ENCODE peak calls at places on chromosomes 13 and 19, in ten cellular contexts. One of them, this sample, is unnamed.

GRCh38 chr13:76025392-76025791 is 389.3 kb downstream of the LMO7 start:
- DNase-seq in stimulated activated CD8-positive, alpha-beta memory T cell treated with anti-CD3 and anti-CD28 coated beads, Interleukin-2, amount 100 ng/mL, for 1 hour: no peak
- DNase-seq in frontal cortex: no peak
- DNase-seq in stimulated activated naive CD4-positive, alpha-beta T cell: no peak
- DNase-seq in GOT3: no peak
- DNase-seq in CD8-positive, alpha-beta memory T cell: no peak
- DNase-seq in cardiac muscle cell: no peak
- DNase-seq in hippocampal formation: no peak
- DNase-seq in left colon: no peak
- DNase-seq in fibroblast of mammary gland: no peak
- DNase-seq in this sample: no peak

GRCh38 chr19:7920520-7921301 is 573 bp downstream of the SNAPC2 start:
- DNase-seq in stimulated activated CD8-positive, alpha-beta memory T cell treated with anti-CD3 and anti-CD28 coated beads, Interleukin-2, amount 100 ng/mL, for 1 hour: peak
- DNase-seq in frontal cortex: peak
- DNase-seq in stimulated activated naive CD4-positive, alpha-beta T cell: peak
- DNase-seq in GOT3: peak
- DNase-seq in CD8-positive, alpha-beta memory T cell: peak
- DNase-seq in cardiac muscle cell: peak
- DNase-seq in hippocampal formation: peak
- DNase-seq in left colon: peak
- DNase-seq in fibroblast of mammary gland: peak
- DNase-seq in this sample: peak

GRCh38 chr13:94617389-94618000 is 15.8 kb downstream of the GPR180 start:
- DNase-seq in stimulated activated CD8-positive, alpha-beta memory T cell treated with anti-CD3 and anti-CD28 coated beads, Interleukin-2, amount 100 ng/mL, for 1 hour: no peak
- DNase-seq in frontal cortex: no peak
- DNase-seq in stimulated activated naive CD4-positive, alpha-beta T cell: no peak
- DNase-seq in GOT3: no peak
- DNase-seq in CD8-positive, alpha-beta memory T cell: peak
- DNase-seq in cardiac muscle cell: peak
- DNase-seq in hippocampal formation: peak
- DNase-seq in left colon: no peak
- DNase-seq in fibroblast of mammary gland: peak
- DNase-seq in this sample: peak

GRCh38 chr19:45424191-45425058 is 708 bp upstream of the ERCC1 start:
- DNase-seq in stimulated activated CD8-positive, alpha-beta memory T cell treated with anti-CD3 and anti-CD28 coated beads, Interleukin-2, amount 100 ng/mL, for 1 hour: no peak
- DNase-seq in frontal cortex: no peak
- DNase-seq in stimulated activated naive CD4-positive, alpha-beta T cell: no peak
- DNase-seq in GOT3: peak
- DNase-seq in CD8-positive, alpha-beta memory T cell: no peak
- DNase-seq in cardiac muscle cell: no peak
- DNase-seq in hippocampal formation: no peak
- DNase-seq in left colon: peak
- DNase-seq in fibroblast of mammary gland: peak
- DNase-seq in this sample: no peak

GRCh38 chr13:36275190-36276002 is 22.2 kb downstream of the CCDC169 start:
- DNase-seq in stimulated activated CD8-positive, alpha-beta memory T cell treated with anti-CD3 and anti-CD28 coated beads, Interleukin-2, amount 100 ng/mL, for 1 hour: no peak
- DNase-seq in frontal cortex: no peak
- DNase-seq in stimulated activated naive CD4-positive, alpha-beta T cell: no peak
- DNase-seq in GOT3: no peak
- DNase-seq in CD8-positive, alpha-beta memory T cell: no peak
- DNase-seq in cardiac muscle cell: peak
- DNase-seq in hippocampal formation: peak
- DNase-seq in left colon: no peak
- DNase-seq in fibroblast of mammary gland: peak
- DNase-seq in this sample: no peak

GRCh38 chr19:49297403-49297802 is 27.6 kb downstream of the SLC6A16 start:
- DNase-seq in stimulated activated CD8-positive, alpha-beta memory T cell treated with anti-CD3 and anti-CD28 coated beads, Interleukin-2, amount 100 ng/mL, for 1 hour: no peak
- DNase-seq in frontal cortex: no peak
- DNase-seq in stimulated activated naive CD4-positive, alpha-beta T cell: no peak
- DNase-seq in GOT3: no peak
- DNase-seq in CD8-positive, alpha-beta memory T cell: no peak
- DNase-seq in cardiac muscle cell: no peak
- DNase-seq in hippocampal formation: no peak
- DNase-seq in left colon: no peak
- DNase-seq in fibroblast of mammary gland: peak
- DNase-seq in this sample: no peak

GRCh38 chr19:19997656-19998268 is 41.5 kb downstream of the ZNF682 start:
- DNase-seq in stimulated activated CD8-positive, alpha-beta memory T cell treated with anti-CD3 and anti-CD28 coated beads, Interleukin-2, amount 100 ng/mL, for 1 hour: peak
- DNase-seq in frontal cortex: no peak
- DNase-seq in stimulated activated naive CD4-positive, alpha-beta T cell: no peak
- DNase-seq in GOT3: no peak
- DNase-seq in CD8-positive, alpha-beta memory T cell: peak
- DNase-seq in cardiac muscle cell: peak
- DNase-seq in hippocampal formation: no peak
- DNase-seq in left colon: no peak
- DNase-seq in fibroblast of mammary gland: peak
- DNase-seq in this sample: peak

GRCh38 chr13:44790289-44790688 is 199.0 kb downstream of the NUFIP1 start:
- DNase-seq in stimulated activated CD8-positive, alpha-beta memory T cell treated with anti-CD3 and anti-CD28 coated beads, Interleukin-2, amount 100 ng/mL, for 1 hour: no peak
- DNase-seq in frontal cortex: no peak
- DNase-seq in stimulated activated naive CD4-positive, alpha-beta T cell: no peak
- DNase-seq in GOT3: no peak
- DNase-seq in CD8-positive, alpha-beta memory T cell: no peak
- DNase-seq in cardiac muscle cell: no peak
- DNase-seq in hippocampal formation: no peak
- DNase-seq in left colon: no peak
- DNase-seq in fibroblast of mammary gland: peak
- DNase-seq in this sample: no peak

GRCh38 chr13:110894086-110894485 is 20.8 kb downstream of the ANKRD10 start:
- DNase-seq in stimulated activated CD8-positive, alpha-beta memory T cell treated with anti-CD3 and anti-CD28 coated beads, Interleukin-2, amount 100 ng/mL, for 1 hour: no peak
- DNase-seq in frontal cortex: no peak
- DNase-seq in stimulated activated naive CD4-positive, alpha-beta T cell: no peak
- DNase-seq in GOT3: no peak
- DNase-seq in CD8-positive, alpha-beta memory T cell: no peak
- DNase-seq in cardiac muscle cell: no peak
- DNase-seq in hippocampal formation: no peak
- DNase-seq in left colon: no peak
- DNase-seq in fibroblast of mammary gland: no peak
- DNase-seq in this sample: no peak

GRCh38 chr19:33906578-33907335 is 110.1 kb downstream of the KCTD15 start:
- DNase-seq in stimulated activated CD8-positive, alpha-beta memory T cell treated with anti-CD3 and anti-CD28 coated beads, Interleukin-2, amount 100 ng/mL, for 1 hour: no peak
- DNase-seq in frontal cortex: no peak
- DNase-seq in stimulated activated naive CD4-positive, alpha-beta T cell: no peak
- DNase-seq in GOT3: no peak
- DNase-seq in CD8-positive, alpha-beta memory T cell: no peak
- DNase-seq in cardiac muscle cell: no peak
- DNase-seq in hippocampal formation: no peak
- DNase-seq in left colon: no peak
- DNase-seq in fibroblast of mammary gland: peak
- DNase-seq in this sample: no peak

GRCh38 chr13:31875134-31875533 is 135.8 kb downstream of the RXFP2 start:
- DNase-seq in stimulated activated CD8-positive, alpha-beta memory T cell treated with anti-CD3 and anti-CD28 coated beads, Interleukin-2, amount 100 ng/mL, for 1 hour: no peak
- DNase-seq in frontal cortex: no peak
- DNase-seq in stimulated activated naive CD4-positive, alpha-beta T cell: no peak
- DNase-seq in GOT3: no peak
- DNase-seq in CD8-positive, alpha-beta memory T cell: no peak
- DNase-seq in cardiac muscle cell: no peak
- DNase-seq in hippocampal formation: no peak
- DNase-seq in left colon: no peak
- DNase-seq in fibroblast of mammary gland: peak
- DNase-seq in this sample: no peak

GRCh38 chr19:33405491-33406461 is 32.3 kb downstream of the CEBPG start:
- DNase-seq in stimulated activated CD8-positive, alpha-beta memory T cell treated with anti-CD3 and anti-CD28 coated beads, Interleukin-2, amount 100 ng/mL, for 1 hour: no peak
- DNase-seq in frontal cortex: no peak
- DNase-seq in stimulated activated naive CD4-positive, alpha-beta T cell: no peak
- DNase-seq in GOT3: no peak
- DNase-seq in CD8-positive, alpha-beta memory T cell: no peak
- DNase-seq in cardiac muscle cell: no peak
- DNase-seq in hippocampal formation: no peak
- DNase-seq in left colon: peak
- DNase-seq in fibroblast of mammary gland: no peak
- DNase-seq in this sample: no peak

GRCh38 chr19:46365561-46365960 is 18.7 kb downstream of the PPP5C start:
- DNase-seq in stimulated activated CD8-positive, alpha-beta memory T cell treated with anti-CD3 and anti-CD28 coated beads, Interleukin-2, amount 100 ng/mL, for 1 hour: no peak
- DNase-seq in frontal cortex: no peak
- DNase-seq in stimulated activated naive CD4-positive, alpha-beta T cell: no peak
- DNase-seq in GOT3: no peak
- DNase-seq in CD8-positive, alpha-beta memory T cell: no peak
- DNase-seq in cardiac muscle cell: no peak
- DNase-seq in hippocampal formation: no peak
- DNase-seq in left colon: no peak
- DNase-seq in fibroblast of mammary gland: no peak
- DNase-seq in this sample: no peak

GRCh38 chr19:50242586-50242985 is 39.2 kb downstream of the MYH14 start:
- DNase-seq in stimulated activated CD8-positive, alpha-beta memory T cell treated with anti-CD3 and anti-CD28 coated beads, Interleukin-2, amount 100 ng/mL, for 1 hour: no peak
- DNase-seq in frontal cortex: no peak
- DNase-seq in stimulated activated naive CD4-positive, alpha-beta T cell: no peak
- DNase-seq in GOT3: no peak
- DNase-seq in CD8-positive, alpha-beta memory T cell: no peak
- DNase-seq in cardiac muscle cell: no peak
- DNase-seq in hippocampal formation: no peak
- DNase-seq in left colon: no peak
- DNase-seq in fibroblast of mammary gland: peak
- DNase-seq in this sample: no peak

GRCh38 chr19:55189424-55189823 is 9.3 kb upstream of the SYT5 start:
- DNase-seq in stimulated activated CD8-positive, alpha-beta memory T cell treated with anti-CD3 and anti-CD28 coated beads, Interleukin-2, amount 100 ng/mL, for 1 hour: no peak
- DNase-seq in frontal cortex: no peak
- DNase-seq in stimulated activated naive CD4-positive, alpha-beta T cell: no peak
- DNase-seq in GOT3: no peak
- DNase-seq in CD8-positive, alpha-beta memory T cell: no peak
- DNase-seq in cardiac muscle cell: no peak
- DNase-seq in hippocampal formation: peak
- DNase-seq in left colon: no peak
- DNase-seq in fibroblast of mammary gland: peak
- DNase-seq in this sample: no peak

GRCh38 chr19:12450817-12451216 is 10.0 kb upstream of the ZNF443 start:
- DNase-seq in stimulated activated CD8-positive, alpha-beta memory T cell treated with anti-CD3 and anti-CD28 coated beads, Interleukin-2, amount 100 ng/mL, for 1 hour: no peak
- DNase-seq in frontal cortex: no peak
- DNase-seq in stimulated activated naive CD4-positive, alpha-beta T cell: no peak
- DNase-seq in GOT3: no peak
- DNase-seq in CD8-positive, alpha-beta memory T cell: no peak
- DNase-seq in cardiac muscle cell: no peak
- DNase-seq in hippocampal formation: no peak
- DNase-seq in left colon: no peak
- DNase-seq in fibroblast of mammary gland: no peak
- DNase-seq in this sample: no peak

GRCh38 chr19:18419195-18419698 is at the start of gene SSBP4:
- DNase-seq in stimulated activated CD8-positive, alpha-beta memory T cell treated with anti-CD3 and anti-CD28 coated beads, Interleukin-2, amount 100 ng/mL, for 1 hour: no peak
- DNase-seq in frontal cortex: peak
- DNase-seq in stimulated activated naive CD4-positive, alpha-beta T cell: peak
- DNase-seq in GOT3: peak
- DNase-seq in CD8-positive, alpha-beta memory T cell: peak
- DNase-seq in cardiac muscle cell: peak
- DNase-seq in hippocampal formation: peak
- DNase-seq in left colon: peak
- DNase-seq in fibroblast of mammary gland: peak
- DNase-seq in this sample: peak

GRCh38 chr19:12994701-12995595 is at the start of gene NFIX:
- DNase-seq in stimulated activated CD8-positive, alpha-beta memory T cell treated with anti-CD3 and anti-CD28 coated beads, Interleukin-2, amount 100 ng/mL, for 1 hour: peak
- DNase-seq in frontal cortex: peak
- DNase-seq in stimulated activated naive CD4-positive, alpha-beta T cell: peak
- DNase-seq in GOT3: peak
- DNase-seq in CD8-positive, alpha-beta memory T cell: peak
- DNase-seq in cardiac muscle cell: peak
- DNase-seq in hippocampal formation: no peak
- DNase-seq in left colon: peak
- DNase-seq in fibroblast of mammary gland: no peak
- DNase-seq in this sample: peak

GRCh38 chr13:59178344-59178743 is 985.4 kb downstream of the DIAPH3 start:
- DNase-seq in stimulated activated CD8-positive, alpha-beta memory T cell treated with anti-CD3 and anti-CD28 coated beads, Interleukin-2, amount 100 ng/mL, for 1 hour: no peak
- DNase-seq in frontal cortex: no peak
- DNase-seq in stimulated activated naive CD4-positive, alpha-beta T cell: no peak
- DNase-seq in GOT3: no peak
- DNase-seq in CD8-positive, alpha-beta memory T cell: no peak
- DNase-seq in cardiac muscle cell: peak
- DNase-seq in hippocampal formation: no peak
- DNase-seq in left colon: no peak
- DNase-seq in fibroblast of mammary gland: peak
- DNase-seq in this sample: no peak

GRCh38 chr19:58021541-58022282 is 12.1 kb upstream of the ZSCAN1 start:
- DNase-seq in stimulated activated CD8-positive, alpha-beta memory T cell treated with anti-CD3 and anti-CD28 coated beads, Interleukin-2, amount 100 ng/mL, for 1 hour: no peak
- DNase-seq in frontal cortex: peak
- DNase-seq in stimulated activated naive CD4-positive, alpha-beta T cell: no peak
- DNase-seq in GOT3: no peak
- DNase-seq in CD8-positive, alpha-beta memory T cell: peak
- DNase-seq in cardiac muscle cell: peak
- DNase-seq in hippocampal formation: peak
- DNase-seq in left colon: peak
- DNase-seq in fibroblast of mammary gland: peak
- DNase-seq in this sample: peak

GRCh38 chr13:111390522-111391270 is 70.3 kb downstream of the TEX29 start:
- DNase-seq in stimulated activated CD8-positive, alpha-beta memory T cell treated with anti-CD3 and anti-CD28 coated beads, Interleukin-2, amount 100 ng/mL, for 1 hour: no peak
- DNase-seq in frontal cortex: no peak
- DNase-seq in stimulated activated naive CD4-positive, alpha-beta T cell: no peak
- DNase-seq in GOT3: no peak
- DNase-seq in CD8-positive, alpha-beta memory T cell: no peak
- DNase-seq in cardiac muscle cell: no peak
- DNase-seq in hippocampal formation: no peak
- DNase-seq in left colon: no peak
- DNase-seq in fibroblast of mammary gland: no peak
- DNase-seq in this sample: no peak

GRCh38 chr13:59531571-59532091 is 632.1 kb downstream of the DIAPH3 start:
- DNase-seq in stimulated activated CD8-positive, alpha-beta memory T cell treated with anti-CD3 and anti-CD28 coated beads, Interleukin-2, amount 100 ng/mL, for 1 hour: no peak
- DNase-seq in frontal cortex: peak
- DNase-seq in stimulated activated naive CD4-positive, alpha-beta T cell: no peak
- DNase-seq in GOT3: no peak
- DNase-seq in CD8-positive, alpha-beta memory T cell: peak
- DNase-seq in cardiac muscle cell: peak
- DNase-seq in hippocampal formation: peak
- DNase-seq in left colon: peak
- DNase-seq in fibroblast of mammary gland: peak
- DNase-seq in this sample: no peak

GRCh38 chr19:14775855-14776254 is 2.5 kb downstream of the ADGRE2 start:
- DNase-seq in stimulated activated CD8-positive, alpha-beta memory T cell treated with anti-CD3 and anti-CD28 coated beads, Interleukin-2, amount 100 ng/mL, for 1 hour: no peak
- DNase-seq in frontal cortex: no peak
- DNase-seq in stimulated activated naive CD4-positive, alpha-beta T cell: no peak
- DNase-seq in GOT3: no peak
- DNase-seq in CD8-positive, alpha-beta memory T cell: no peak
- DNase-seq in cardiac muscle cell: no peak
- DNase-seq in hippocampal formation: no peak
- DNase-seq in left colon: no peak
- DNase-seq in fibroblast of mammary gland: no peak
- DNase-seq in this sample: peak

GRCh38 chr19:49391581-49392399 is 3.7 kb downstream of the KASH5 start:
- DNase-seq in stimulated activated CD8-positive, alpha-beta memory T cell treated with anti-CD3 and anti-CD28 coated beads, Interleukin-2, amount 100 ng/mL, for 1 hour: peak
- DNase-seq in frontal cortex: peak
- DNase-seq in stimulated activated naive CD4-positive, alpha-beta T cell: peak
- DNase-seq in GOT3: no peak
- DNase-seq in CD8-positive, alpha-beta memory T cell: peak
- DNase-seq in cardiac muscle cell: peak
- DNase-seq in hippocampal formation: peak
- DNase-seq in left colon: peak
- DNase-seq in fibroblast of mammary gland: peak
- DNase-seq in this sample: peak

GRCh38 chr13:37646531-37646930 is 48.0 kb upstream of the POSTN start:
- DNase-seq in stimulated activated CD8-positive, alpha-beta memory T cell treated with anti-CD3 and anti-CD28 coated beads, Interleukin-2, amount 100 ng/mL, for 1 hour: no peak
- DNase-seq in frontal cortex: no peak
- DNase-seq in stimulated activated naive CD4-positive, alpha-beta T cell: no peak
- DNase-seq in GOT3: no peak
- DNase-seq in CD8-positive, alpha-beta memory T cell: no peak
- DNase-seq in cardiac muscle cell: no peak
- DNase-seq in hippocampal formation: no peak
- DNase-seq in left colon: no peak
- DNase-seq in fibroblast of mammary gland: no peak
- DNase-seq in this sample: no peak

GRCh38 chr13:66225071-66225470 is 1005.1 kb downstream of the PCDH9 start:
- DNase-seq in stimulated activated CD8-positive, alpha-beta memory T cell treated with anti-CD3 and anti-CD28 coated beads, Interleukin-2, amount 100 ng/mL, for 1 hour: no peak
- DNase-seq in frontal cortex: no peak
- DNase-seq in stimulated activated naive CD4-positive, alpha-beta T cell: no peak
- DNase-seq in GOT3: no peak
- DNase-seq in CD8-positive, alpha-beta memory T cell: no peak
- DNase-seq in cardiac muscle cell: no peak
- DNase-seq in hippocampal formation: no peak
- DNase-seq in left colon: no peak
- DNase-seq in fibroblast of mammary gland: no peak
- DNase-seq in this sample: no peak

GRCh38 chr13:76820759-76821158 is 65.4 kb downstream of the KCTD12 start:
- DNase-seq in stimulated activated CD8-positive, alpha-beta memory T cell treated with anti-CD3 and anti-CD28 coated beads, Interleukin-2, amount 100 ng/mL, for 1 hour: no peak
- DNase-seq in frontal cortex: no peak
- DNase-seq in stimulated activated naive CD4-positive, alpha-beta T cell: no peak
- DNase-seq in GOT3: no peak
- DNase-seq in CD8-positive, alpha-beta memory T cell: no peak
- DNase-seq in cardiac muscle cell: no peak
- DNase-seq in hippocampal formation: no peak
- DNase-seq in left colon: no peak
- DNase-seq in fibroblast of mammary gland: peak
- DNase-seq in this sample: no peak

GRCh38 chr19:52679598-52679997 is 41.4 kb upstream of the ZNF83 start:
- DNase-seq in stimulated activated CD8-positive, alpha-beta memory T cell treated with anti-CD3 and anti-CD28 coated beads, Interleukin-2, amount 100 ng/mL, for 1 hour: no peak
- DNase-seq in frontal cortex: no peak
- DNase-seq in stimulated activated naive CD4-positive, alpha-beta T cell: no peak
- DNase-seq in GOT3: no peak
- DNase-seq in CD8-positive, alpha-beta memory T cell: no peak
- DNase-seq in cardiac muscle cell: no peak
- DNase-seq in hippocampal formation: no peak
- DNase-seq in left colon: no peak
- DNase-seq in fibroblast of mammary gland: no peak
- DNase-seq in this sample: no peak

This sample was measured in naive B cell.